ENCODE peak calls at places on chromosomes 16 and 17, in ten cellular contexts. H is fibroblast of pulmonary artery; V is glutamatergic neuron; Z is cardiac muscle cell; Q is NCI-H774; J is SW 1271; Y is esophagus squamous epithelium; W is activated naive CD8-positive, alpha-beta T cell treated with anti-CD3 and anti-CD28 coated beads for 36 hours; C is CD8-positive, alpha-beta memory T cell; N is ureter. S is an unnamed sample.

GRCh38 chr16:17515421-17516210 is 44.9 kb upstream of the XYLT1 start:
- DNase-seq in H (peak; percentile 36), V (no peak), Z (no peak), Q (no peak), J (no peak), Y (no peak), W (no peak), C (no peak), N (no peak), S (peak; percentile 55)

GRCh38 chr17:33113281-33114010 is 121.8 kb downstream of the SPACA3 start:
- DNase-seq in H (no peak), V (no peak), Z (no peak), Q (no peak), J (no peak), Y (no peak), W (no peak), C (no peak), N (no peak), S (no peak)

GRCh38 chr17:78379134-78379497 is 667 bp downstream of the PGS1 start:
- DNase-seq in H (peak; percentile 90), V (no peak), Z (no peak), Q (no peak), J (no peak), Y (no peak), W (no peak), C (no peak), N (no peak), S (no peak)

GRCh38 chr16:964696-965395 is 5.9 kb downstream of the LMF1 start:
- DNase-seq in H (no peak), V (no peak), Z (no peak), Q (no peak), J (no peak), Y (no peak), W (no peak), C (peak; percentile 69), N (no peak), S (peak; percentile 22)

GRCh38 chr16:30894540-30895368 is 877 bp upstream of the BCL7C start:
- DNase-seq in H (peak; percentile 19), V (no peak), Z (no peak), Q (no peak), J (no peak), Y (no peak), W (no peak), C (no peak), N (no peak), S (no peak)

GRCh38 chr17:3763777-3764170 is 37.2 kb downstream of the ITGAE start:
- DNase-seq in H (no peak), V (no peak), Z (no peak), Q (no peak), J (no peak), Y (no peak), W (no peak), C (no peak), N (no peak), S (no peak)

GRCh38 chr16:64629622-64630021 is 492.2 kb downstream of the CDH11 start:
- DNase-seq in H (no peak), V (no peak), Z (no peak), Q (no peak), J (no peak), Y (no peak), W (no peak), C (no peak), N (no peak), S (no peak)

GRCh38 chr16:15643453-15644305 is 725 bp upstream of the MARF1 start:
- DNase-seq in H (peak; percentile 72), V (no peak), Z (peak; percentile 69), Q (peak; percentile 60), J (peak; percentile 37), Y (no peak), W (no peak), C (no peak), N (no peak), S (no peak)

GRCh38 chr16:58426095-58426494 is 33.8 kb downstream of the GINS3 start:
- DNase-seq in H (no peak), V (no peak), Z (no peak), Q (no peak), J (no peak), Y (no peak), W (peak; percentile 50), C (no peak), N (no peak), S (no peak)

GRCh38 chr17:60065136-60065535 is 13.6 kb downstream of the HEATR6 start:
- DNase-seq in H (peak; percentile 34), V (no peak), Z (no peak), Q (no peak), J (no peak), Y (no peak), W (no peak), C (no peak), N (no peak), S (no peak)